ENCODE peak calls at places on chromosomes 4 and X, in ten cellular contexts. One of them, this sample, is unnamed.

GRCh38 chr4:118989098-118990080 is 100.7 kb downstream of the SYNPO2 start:
- DNase-seq in activated T-cell treated with anti-CD3 and anti-CD28 coated beads for 48 hours: no peak
- DNase-seq in activated naive CD8-positive, alpha-beta T cell treated with anti-CD3 and anti-CD28 coated beads, Interleukin-2, amount 10 ng/mL, durations not matched to agents 7 days and 5 days: no peak
- DNase-seq in fibroblast of the aortic adventitia: peak
- DNase-seq in amygdala: no peak
- DNase-seq in hypothalamus: no peak
- DNase-seq in C1 segment of cervical spinal cord: no peak
- DNase-seq in neural progenitor cell: no peak
- DNase-seq in fibroblast of the conjunctiva: peak
- DNase-seq in NCI-H1105 treated with DMSO at 0.1 percent for 48 hours: no peak
- DNase-seq in this sample: peak

GRCh38 chr4:145951931-145952330 is 13.3 kb upstream of the ZNF827 start:
- DNase-seq in fibroblast of the conjunctiva: no peak
- DNase-seq in amygdala: no peak
- DNase-seq in hypothalamus: no peak
- DNase-seq in neural progenitor cell: no peak
- DNase-seq in activated T-cell treated with anti-CD3 and anti-CD28 coated beads for 48 hours: no peak
- DNase-seq in C1 segment of cervical spinal cord: no peak
- DNase-seq in activated naive CD8-positive, alpha-beta T cell treated with anti-CD3 and anti-CD28 coated beads, Interleukin-2, amount 10 ng/mL, durations not matched to agents 7 days and 5 days: no peak
- DNase-seq in NCI-H1105 treated with DMSO at 0.1 percent for 48 hours: no peak
- DNase-seq in fibroblast of the aortic adventitia: peak
- DNase-seq in this sample: no peak

GRCh38 chrX:63354484-63354883 is 3.4 kb upstream of the SPIN4 start:
- DNase-seq in fibroblast of the aortic adventitia: no peak
- DNase-seq in fibroblast of the conjunctiva: no peak
- DNase-seq in NCI-H1105 treated with DMSO at 0.1 percent for 48 hours: no peak
- DNase-seq in C1 segment of cervical spinal cord: no peak
- DNase-seq in amygdala: no peak
- DNase-seq in activated naive CD8-positive, alpha-beta T cell treated with anti-CD3 and anti-CD28 coated beads, Interleukin-2, amount 10 ng/mL, durations not matched to agents 7 days and 5 days: no peak
- DNase-seq in neural progenitor cell: no peak
- DNase-seq in activated T-cell treated with anti-CD3 and anti-CD28 coated beads for 48 hours: no peak
- DNase-seq in hypothalamus: no peak
- DNase-seq in this sample: no peak

GRCh38 chrX:65894138-65894537 is 145.7 kb downstream of the VSIG4 start:
- DNase-seq in C1 segment of cervical spinal cord: no peak
- DNase-seq in activated T-cell treated with anti-CD3 and anti-CD28 coated beads for 48 hours: peak
- DNase-seq in fibroblast of the conjunctiva: no peak
- DNase-seq in activated naive CD8-positive, alpha-beta T cell treated with anti-CD3 and anti-CD28 coated beads, Interleukin-2, amount 10 ng/mL, durations not matched to agents 7 days and 5 days: no peak
- DNase-seq in amygdala: no peak
- DNase-seq in neural progenitor cell: peak
- DNase-seq in NCI-H1105 treated with DMSO at 0.1 percent for 48 hours: no peak
- DNase-seq in hypothalamus: no peak
- DNase-seq in fibroblast of the aortic adventitia: no peak
- DNase-seq in this sample: no peak

GRCh38 chr4:41957634-41958033 is 22.4 kb downstream of the TMEM33 start:
- DNase-seq in amygdala: no peak
- DNase-seq in activated naive CD8-positive, alpha-beta T cell treated with anti-CD3 and anti-CD28 coated beads, Interleukin-2, amount 10 ng/mL, durations not matched to agents 7 days and 5 days: no peak
- DNase-seq in fibroblast of the aortic adventitia: no peak
- DNase-seq in neural progenitor cell: peak
- DNase-seq in activated T-cell treated with anti-CD3 and anti-CD28 coated beads for 48 hours: no peak
- DNase-seq in C1 segment of cervical spinal cord: no peak
- DNase-seq in fibroblast of the conjunctiva: no peak
- DNase-seq in hypothalamus: no peak
- DNase-seq in NCI-H1105 treated with DMSO at 0.1 percent for 48 hours: peak
- DNase-seq in this sample: no peak

GRCh38 chr4:153533387-153533786 is 67.2 kb downstream of the TMEM131L start:
- DNase-seq in fibroblast of the conjunctiva: no peak
- DNase-seq in amygdala: no peak
- DNase-seq in hypothalamus: no peak
- DNase-seq in activated naive CD8-positive, alpha-beta T cell treated with anti-CD3 and anti-CD28 coated beads, Interleukin-2, amount 10 ng/mL, durations not matched to agents 7 days and 5 days: no peak
- DNase-seq in C1 segment of cervical spinal cord: no peak
- DNase-seq in NCI-H1105 treated with DMSO at 0.1 percent for 48 hours: no peak
- DNase-seq in activated T-cell treated with anti-CD3 and anti-CD28 coated beads for 48 hours: no peak
- DNase-seq in fibroblast of the aortic adventitia: no peak
- DNase-seq in neural progenitor cell: no peak
- DNase-seq in this sample: no peak

GRCh38 chr4:121656269-121656641 is 40.5 kb downstream of the ANXA5 start:
- DNase-seq in fibroblast of the conjunctiva: peak
- DNase-seq in hypothalamus: peak
- DNase-seq in activated T-cell treated with anti-CD3 and anti-CD28 coated beads for 48 hours: peak
- DNase-seq in C1 segment of cervical spinal cord: no peak
- DNase-seq in activated naive CD8-positive, alpha-beta T cell treated with anti-CD3 and anti-CD28 coated beads, Interleukin-2, amount 10 ng/mL, durations not matched to agents 7 days and 5 days: no peak
- DNase-seq in NCI-H1105 treated with DMSO at 0.1 percent for 48 hours: peak
- DNase-seq in fibroblast of the aortic adventitia: peak
- DNase-seq in neural progenitor cell: peak
- DNase-seq in amygdala: peak
- DNase-seq in this sample: peak

GRCh38 chr4:98377626-98378025 is 116.4 kb downstream of the RAP1GDS1 start:
- DNase-seq in neural progenitor cell: no peak
- DNase-seq in amygdala: no peak
- DNase-seq in NCI-H1105 treated with DMSO at 0.1 percent for 48 hours: no peak
- DNase-seq in fibroblast of the aortic adventitia: peak
- DNase-seq in C1 segment of cervical spinal cord: no peak
- DNase-seq in fibroblast of the conjunctiva: peak
- DNase-seq in hypothalamus: no peak
- DNase-seq in activated T-cell treated with anti-CD3 and anti-CD28 coated beads for 48 hours: no peak
- DNase-seq in activated naive CD8-positive, alpha-beta T cell treated with anti-CD3 and anti-CD28 coated beads, Interleukin-2, amount 10 ng/mL, durations not matched to agents 7 days and 5 days: no peak
- DNase-seq in this sample: peak

GRCh38 chr4:125551451-125551850 is 236.7 kb downstream of the FAT4 start:
- DNase-seq in hypothalamus: no peak
- DNase-seq in fibroblast of the aortic adventitia: no peak
- DNase-seq in C1 segment of cervical spinal cord: no peak
- DNase-seq in NCI-H1105 treated with DMSO at 0.1 percent for 48 hours: no peak
- DNase-seq in amygdala: no peak
- DNase-seq in activated naive CD8-positive, alpha-beta T cell treated with anti-CD3 and anti-CD28 coated beads, Interleukin-2, amount 10 ng/mL, durations not matched to agents 7 days and 5 days: no peak
- DNase-seq in activated T-cell treated with anti-CD3 and anti-CD28 coated beads for 48 hours: no peak
- DNase-seq in fibroblast of the conjunctiva: no peak
- DNase-seq in neural progenitor cell: no peak
- DNase-seq in this sample: no peak

GRCh38 chr4:74378573-74378972 is 13.6 kb downstream of the EREG start:
- DNase-seq in C1 segment of cervical spinal cord: no peak
- DNase-seq in activated T-cell treated with anti-CD3 and anti-CD28 coated beads for 48 hours: no peak
- DNase-seq in NCI-H1105 treated with DMSO at 0.1 percent for 48 hours: no peak
- DNase-seq in activated naive CD8-positive, alpha-beta T cell treated with anti-CD3 and anti-CD28 coated beads, Interleukin-2, amount 10 ng/mL, durations not matched to agents 7 days and 5 days: no peak
- DNase-seq in neural progenitor cell: no peak
- DNase-seq in fibroblast of the aortic adventitia: peak
- DNase-seq in amygdala: no peak
- DNase-seq in fibroblast of the conjunctiva: no peak
- DNase-seq in hypothalamus: no peak
- DNase-seq in this sample: no peak

GRCh38 chr4:37648084-37648817 is 37.9 kb downstream of the RELL1 start:
- DNase-seq in C1 segment of cervical spinal cord: no peak
- DNase-seq in amygdala: no peak
- DNase-seq in neural progenitor cell: no peak
- DNase-seq in activated T-cell treated with anti-CD3 and anti-CD28 coated beads for 48 hours: no peak
- DNase-seq in fibroblast of the conjunctiva: peak
- DNase-seq in fibroblast of the aortic adventitia: peak
- DNase-seq in hypothalamus: no peak
- DNase-seq in NCI-H1105 treated with DMSO at 0.1 percent for 48 hours: no peak
- DNase-seq in activated naive CD8-positive, alpha-beta T cell treated with anti-CD3 and anti-CD28 coated beads, Interleukin-2, amount 10 ng/mL, durations not matched to agents 7 days and 5 days: no peak
- DNase-seq in this sample: peak

This sample was measured in skeletal muscle cell.